ENCODE peak calls at places on chromosomes 16 and 17, in six cellular contexts. H is activated CD8-positive, alpha-beta memory T cell treated with anti-CD3 and anti-CD28 coated beads for 24 hours; A is cardiac septum; I is stimulated activated CD8-positive, alpha-beta memory T cell treated with anti-CD3 and anti-CD28 coated beads, Interleukin-7, amount 100 ng/mL, for 1 hour; Y is HCT116; C is IMR-90. E is an unnamed sample.

GRCh38 chr17:56725144-56725543 is 108.6 kb downstream of the C17orf67 start:
- DNase-seq in H (no peak), A (no peak), I (no peak), Y (no peak), C (no peak), E (no peak)

GRCh38 chr17:41975099-41976083 is 8.8 kb downstream of the CNP start:
- DNase-seq in H (no peak), A (no peak), I (no peak), Y (no peak), C (peak; percentile 69), E (no peak)

GRCh38 chr16:84724619-84725307 is 25.0 kb downstream of the USP10 start:
- DNase-seq in H (no peak), A (no peak), I (no peak), Y (no peak), C (peak; percentile 44), E (no peak)

GRCh38 chr16:13453325-13453724 is 466.6 kb upstream of the ERCC4 start:
- DNase-seq in H (no peak), A (no peak), I (no peak), Y (no peak), C (no peak), E (no peak)

GRCh38 chr17:80248001-80248893 is 12.4 kb upstream of the RNF213 start:
- DNase-seq in H (no peak), A (no peak), I (no peak), Y (no peak), C (no peak), E (no peak)

GRCh38 chr17:61574542-61575351 is 16.3 kb downstream of the NACA2 start:
- DNase-seq in H (no peak), A (no peak), I (no peak), Y (peak; percentile 74), C (peak; percentile 65), E (no peak)

GRCh38 chr17:47942568-47942967 is 1.2 kb downstream of the PNPO start:
- DNase-seq in H (no peak), A (no peak), I (no peak), Y (no peak), C (no peak), E (no peak)

GRCh38 chr17:74271902-74272563 is 2.0 kb upstream of the DNAI2 start:
- DNase-seq in H (no peak), A (no peak), I (no peak), Y (no peak), C (no peak), E (no peak)

GRCh38 chr17:5585814-5586558 is 1.7 kb upstream of the NLRP1 start:
- DNase-seq in H (no peak), A (no peak), I (no peak), Y (no peak), C (peak; percentile 31), E (no peak)

GRCh38 chr16:79862601-79863000 is 262.1 kb upstream of the MAF start:
- DNase-seq in H (no peak), A (no peak), I (no peak), Y (no peak), C (no peak), E (no peak)

GRCh38 chr17:45783593-45784292 is 377 bp upstream of the CRHR1 start:
- DNase-seq in H (peak; percentile 59), A (no peak), I (no peak), Y (no peak), C (no peak), E (no peak)

GRCh38 chr17:79168486-79169055 is 93.9 kb downstream of the ENGASE start:
- DNase-seq in H (no peak), A (no peak), I (no peak), Y (no peak), C (no peak), E (no peak)

GRCh38 chr16:7369181-7369580 is 36.5 kb downstream of the RBFOX1 start:
- DNase-seq in H (no peak), A (no peak), I (no peak), Y (no peak), C (no peak), E (no peak)

GRCh38 chr17:54117452-54117851 is 294.7 kb downstream of the KIF2B start:
- DNase-seq in H (no peak), A (no peak), I (no peak), Y (no peak), C (no peak), E (no peak)

GRCh38 chr16:11198817-11199216 is 57.2 kb downstream of the SOCS1 start:
- DNase-seq in H (no peak), A (no peak), I (no peak), Y (peak; percentile 70), C (no peak), E (no peak)